ENCODE peak calls at places on chromosomes 7 and 10, in five cellular contexts. One of them, this sample, is unnamed.

GRCh38 chr10:16794005-16794404 is 23.2 kb downstream of the RSU1 start:
- DNase-seq in uterus: no peak
- DNase-seq in mesenchymal stem cell: no peak
- DNase-seq in neural progenitor cell: no peak
- DNase-seq in breast epithelium: no peak
- DNase-seq in this sample: no peak

GRCh38 chr7:73615886-73616285 is 8.4 kb downstream of the MLXIPL start:
- DNase-seq in neural progenitor cell: peak
- DNase-seq in mesenchymal stem cell: no peak
- DNase-seq in breast epithelium: no peak
- DNase-seq in uterus: no peak
- DNase-seq in this sample: no peak

GRCh38 chr7:107660381-107661080 is at the start of gene SLC26A4:
- DNase-seq in neural progenitor cell: peak
- DNase-seq in breast epithelium: no peak
- DNase-seq in uterus: no peak
- DNase-seq in mesenchymal stem cell: no peak
- DNase-seq in this sample: no peak

GRCh38 chr7:114021135-114021534 is 102.3 kb upstream of the PPP1R3A start:
- DNase-seq in mesenchymal stem cell: no peak
- DNase-seq in uterus: no peak
- DNase-seq in breast epithelium: no peak
- DNase-seq in neural progenitor cell: no peak
- DNase-seq in this sample: no peak

GRCh38 chr7:121397346-121397745 is 1.2 kb upstream of the FAM3C start:
- DNase-seq in mesenchymal stem cell: no peak
- DNase-seq in uterus: no peak
- DNase-seq in neural progenitor cell: no peak
- DNase-seq in breast epithelium: no peak
- DNase-seq in this sample: no peak

GRCh38 chr10:34816067-34817002 is 1.2 kb upstream of the PARD3 start:
- DNase-seq in uterus: peak
- DNase-seq in mesenchymal stem cell: peak
- DNase-seq in breast epithelium: peak
- DNase-seq in neural progenitor cell: peak
- DNase-seq in this sample: no peak

GRCh38 chr10:15703167-15703880 is 16.4 kb downstream of the ITGA8 start:
- DNase-seq in mesenchymal stem cell: peak
- DNase-seq in breast epithelium: no peak
- DNase-seq in uterus: no peak
- DNase-seq in neural progenitor cell: no peak
- DNase-seq in this sample: no peak

GRCh38 chr7:33191326-33191725 is 62.0 kb downstream of the BBS9 start:
- DNase-seq in breast epithelium: no peak
- DNase-seq in uterus: no peak
- DNase-seq in mesenchymal stem cell: no peak
- DNase-seq in neural progenitor cell: no peak
- DNase-seq in this sample: no peak

GRCh38 chr7:128880791-128881457 is 18.3 kb downstream of the ATP6V1F start:
- DNase-seq in uterus: no peak
- DNase-seq in neural progenitor cell: no peak
- DNase-seq in mesenchymal stem cell: no peak
- DNase-seq in breast epithelium: no peak
- DNase-seq in this sample: peak

GRCh38 chr10:103626178-103626577 is 132.7 kb downstream of the NEURL1 start:
- DNase-seq in breast epithelium: no peak
- DNase-seq in neural progenitor cell: no peak
- DNase-seq in mesenchymal stem cell: no peak
- DNase-seq in uterus: no peak
- DNase-seq in this sample: no peak

GRCh38 chr10:78044699-78045098 is 11.0 kb downstream of the RPS24 start:
- DNase-seq in breast epithelium: no peak
- DNase-seq in neural progenitor cell: no peak
- DNase-seq in mesenchymal stem cell: no peak
- DNase-seq in uterus: no peak
- DNase-seq in this sample: no peak

GRCh38 chr10:5692476-5693358 is 8.1 kb downstream of the TASOR2 start:
- DNase-seq in mesenchymal stem cell: peak
- DNase-seq in uterus: peak
- DNase-seq in neural progenitor cell: peak
- DNase-seq in breast epithelium: no peak
- DNase-seq in this sample: peak

DNA sequence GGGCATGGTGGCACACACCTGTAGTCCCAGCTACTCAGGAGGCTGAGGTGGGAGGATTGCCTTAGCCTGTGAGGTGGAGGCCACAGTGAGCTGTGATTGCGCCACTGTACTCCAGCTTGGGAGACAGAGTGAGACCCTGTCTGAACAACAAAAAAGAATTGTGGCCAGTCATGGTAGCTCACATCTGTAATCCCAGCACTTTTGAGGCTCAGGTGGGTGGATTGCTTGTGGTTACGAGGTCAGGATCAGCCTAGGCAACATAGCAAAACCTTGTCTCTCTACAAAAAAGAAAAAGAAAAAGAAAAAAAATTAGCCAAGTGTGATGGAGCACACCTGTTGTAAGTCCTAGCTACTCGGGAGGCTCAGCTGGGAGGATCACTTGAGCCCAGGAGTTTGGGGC is 22.8 kb downstream of the MARCHF5 start:
- DNase-seq in breast epithelium: no peak
- DNase-seq in mesenchymal stem cell: no peak
- DNase-seq in neural progenitor cell: no peak
- DNase-seq in uterus: no peak
- DNase-seq in this sample: no peak
- H3K27ac ChIP-seq in breast epithelium: no peak
- H3K27ac ChIP-seq in mesenchymal stem cell: no peak
- H3K27ac ChIP-seq in neural progenitor cell: no peak
- H3K27ac ChIP-seq in uterus: no peak
- H3K27ac ChIP-seq in this sample: no peak

GRCh38 chr7:92158660-92159575 is 20.0 kb downstream of the LRRD1 start:
- DNase-seq in breast epithelium: no peak
- DNase-seq in neural progenitor cell: no peak
- DNase-seq in uterus: no peak
- DNase-seq in mesenchymal stem cell: peak
- DNase-seq in this sample: no peak
- H3K27ac ChIP-seq in breast epithelium: no peak
- H3K27ac ChIP-seq in neural progenitor cell: no peak
- H3K27ac ChIP-seq in uterus: no peak
- H3K27ac ChIP-seq in mesenchymal stem cell: no peak
- H3K27ac ChIP-seq in this sample: no peak

GRCh38 chr7:98406827-98407226 is 5.9 kb upstream of the BAIAP2L1 start:
- DNase-seq in uterus: no peak
- DNase-seq in breast epithelium: no peak
- DNase-seq in mesenchymal stem cell: no peak
- DNase-seq in neural progenitor cell: no peak
- DNase-seq in this sample: no peak

GRCh38 chr7:98404840-98405239 is 4.0 kb upstream of the BAIAP2L1 start:
- DNase-seq in uterus: no peak
- DNase-seq in breast epithelium: no peak
- DNase-seq in neural progenitor cell: no peak
- DNase-seq in mesenchymal stem cell: no peak
- DNase-seq in this sample: no peak

GRCh38 chr7:98414205-98414900 is 13.5 kb upstream of the BAIAP2L1 start:
- DNase-seq in mesenchymal stem cell: no peak
- DNase-seq in breast epithelium: no peak
- DNase-seq in uterus: no peak
- DNase-seq in neural progenitor cell: no peak
- DNase-seq in this sample: no peak

GRCh38 chr7:98409843-98410242 is 9.0 kb upstream of the BAIAP2L1 start:
- DNase-seq in breast epithelium: no peak
- DNase-seq in mesenchymal stem cell: no peak
- DNase-seq in neural progenitor cell: no peak
- DNase-seq in uterus: no peak
- DNase-seq in this sample: no peak
- H3K27ac ChIP-seq in breast epithelium: no peak
- H3K27ac ChIP-seq in mesenchymal stem cell: no peak
- H3K27ac ChIP-seq in neural progenitor cell: no peak
- H3K27ac ChIP-seq in uterus: no peak
- H3K27ac ChIP-seq in this sample: no peak

DNA sequence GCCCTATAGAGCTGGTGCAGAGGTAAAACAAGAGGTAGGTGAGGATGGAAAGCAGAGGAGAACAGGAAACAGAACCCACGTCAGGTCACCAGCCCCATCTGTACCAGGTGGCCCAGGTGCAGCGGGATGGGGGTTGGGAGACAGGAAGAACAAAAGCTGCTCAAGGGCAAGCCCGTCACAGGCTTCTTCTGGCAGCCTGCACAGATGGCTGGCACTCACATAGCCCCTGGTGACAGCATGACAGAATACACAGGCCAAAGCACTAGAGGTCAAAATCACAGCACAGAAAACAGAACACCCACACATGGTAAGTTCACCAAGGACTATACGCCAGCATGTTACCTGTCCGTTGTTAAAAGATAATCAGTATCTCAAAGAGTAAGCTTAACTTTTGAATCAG is 126.8 kb downstream of the GALNT11 start:
- DNase-seq in mesenchymal stem cell: no peak
- DNase-seq in breast epithelium: no peak
- DNase-seq in uterus: no peak
- DNase-seq in neural progenitor cell: no peak
- DNase-seq in this sample: no peak
- H3K27ac ChIP-seq in mesenchymal stem cell: no peak
- H3K27ac ChIP-seq in breast epithelium: no peak
- H3K27ac ChIP-seq in uterus: no peak
- H3K27ac ChIP-seq in neural progenitor cell: no peak
- H3K27ac ChIP-seq in this sample: no peak

GRCh38 chr7:29921404-29922010 is 68.1 kb downstream of the SCRN1 start:
- DNase-seq in mesenchymal stem cell: peak
- DNase-seq in breast epithelium: no peak
- DNase-seq in uterus: no peak
- DNase-seq in neural progenitor cell: peak
- DNase-seq in this sample: no peak

GRCh38 chr7:29920491-29920890 is 69.1 kb downstream of the SCRN1 start:
- DNase-seq in uterus: no peak
- DNase-seq in breast epithelium: no peak
- DNase-seq in neural progenitor cell: no peak
- DNase-seq in mesenchymal stem cell: no peak
- DNase-seq in this sample: no peak

GRCh38 chr7:29919790-29920189 is 69.8 kb downstream of the SCRN1 start:
- DNase-seq in breast epithelium: no peak
- DNase-seq in mesenchymal stem cell: no peak
- DNase-seq in uterus: no peak
- DNase-seq in neural progenitor cell: no peak
- DNase-seq in this sample: no peak

GRCh38 chr7:29917583-29917982 is 72.0 kb downstream of the SCRN1 start:
- DNase-seq in neural progenitor cell: no peak
- DNase-seq in uterus: no peak
- DNase-seq in breast epithelium: no peak
- DNase-seq in mesenchymal stem cell: no peak
- DNase-seq in this sample: no peak

DNA sequence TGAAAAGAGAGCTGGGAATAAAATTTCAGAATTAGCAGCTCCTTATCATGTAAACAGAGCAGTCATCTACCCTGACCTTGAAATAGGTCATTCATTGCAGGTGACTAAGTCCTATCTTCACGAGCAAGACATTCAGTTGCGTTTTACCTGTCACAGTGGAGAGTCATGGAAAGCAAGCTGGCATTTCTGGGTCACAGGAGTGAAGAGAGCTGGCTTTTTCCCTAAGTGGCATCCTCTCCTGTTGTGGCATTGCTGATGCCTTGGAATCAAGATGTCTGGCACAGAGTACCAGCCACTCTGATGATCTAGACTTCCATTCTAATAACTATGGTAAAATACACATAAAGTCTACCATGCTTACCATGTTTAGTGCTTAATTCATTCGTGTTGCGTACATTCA is 70.8 kb downstream of the SCRN1 start:
- DNase-seq in mesenchymal stem cell: no peak
- DNase-seq in neural progenitor cell: no peak
- DNase-seq in uterus: no peak
- DNase-seq in breast epithelium: no peak
- DNase-seq in this sample: no peak
- H3K27ac ChIP-seq in mesenchymal stem cell: no peak
- H3K27ac ChIP-seq in neural progenitor cell: no peak
- H3K27ac ChIP-seq in uterus: no peak
- H3K27ac ChIP-seq in breast epithelium: no peak
- H3K27ac ChIP-seq in this sample: no peak

GRCh38 chr10:129958686-129959543 is 5.2 kb downstream of the EBF3 start:
- DNase-seq in uterus: no peak
- DNase-seq in breast epithelium: no peak
- DNase-seq in mesenchymal stem cell: no peak
- DNase-seq in neural progenitor cell: peak
- DNase-seq in this sample: peak
- H3K27ac ChIP-seq in uterus: no peak
- H3K27ac ChIP-seq in breast epithelium: peak
- H3K27ac ChIP-seq in mesenchymal stem cell: no peak
- H3K27ac ChIP-seq in neural progenitor cell: no peak
- H3K27ac ChIP-seq in this sample: peak

GRCh38 chr10:4648968-4649367 is 177.0 kb upstream of the AKR1E2 start:
- DNase-seq in uterus: no peak
- DNase-seq in mesenchymal stem cell: no peak
- DNase-seq in neural progenitor cell: no peak
- DNase-seq in breast epithelium: no peak
- DNase-seq in this sample: no peak
- H3K27ac ChIP-seq in uterus: no peak
- H3K27ac ChIP-seq in mesenchymal stem cell: no peak
- H3K27ac ChIP-seq in neural progenitor cell: no peak
- H3K27ac ChIP-seq in breast epithelium: no peak
- H3K27ac ChIP-seq in this sample: no peak

DNA sequence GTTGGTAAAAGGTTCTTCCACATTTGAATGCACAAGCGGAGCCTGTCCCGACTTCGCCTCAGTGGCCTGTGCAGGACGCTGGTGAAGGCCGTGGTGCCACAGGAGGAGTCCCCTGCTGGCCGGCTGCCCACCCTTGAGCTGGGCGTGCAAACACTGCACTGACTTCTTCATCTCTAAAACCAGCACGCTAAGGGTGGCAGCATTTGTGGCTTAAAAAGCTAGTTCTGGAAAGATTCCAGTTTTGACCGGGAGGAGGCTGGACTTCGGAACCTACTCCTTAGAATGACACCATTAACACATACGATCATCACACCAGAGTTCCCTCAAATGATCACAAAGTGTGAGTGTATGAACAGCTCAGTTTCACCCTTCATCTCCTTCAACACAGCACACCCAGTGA is 102.4 kb downstream of the SMURF1 start:
- DNase-seq in breast epithelium: no peak
- DNase-seq in mesenchymal stem cell: no peak
- DNase-seq in uterus: no peak
- DNase-seq in neural progenitor cell: no peak
- DNase-seq in this sample: no peak
- H3K27ac ChIP-seq in breast epithelium: no peak
- H3K27ac ChIP-seq in mesenchymal stem cell: no peak
- H3K27ac ChIP-seq in uterus: no peak
- H3K27ac ChIP-seq in neural progenitor cell: no peak
- H3K27ac ChIP-seq in this sample: no peak

GRCh38 chr10:95516774-95517373 is 44.3 kb downstream of the SORBS1 start:
- DNase-seq in neural progenitor cell: no peak
- DNase-seq in uterus: no peak
- DNase-seq in mesenchymal stem cell: no peak
- DNase-seq in breast epithelium: no peak
- DNase-seq in this sample: no peak

GRCh38 chr10:95513941-95514392 is 47.2 kb downstream of the SORBS1 start:
- DNase-seq in mesenchymal stem cell: peak
- DNase-seq in uterus: peak
- DNase-seq in breast epithelium: peak
- DNase-seq in neural progenitor cell: no peak
- DNase-seq in this sample: peak

GRCh38 chr10:95517536-95518454 is 43.4 kb downstream of the SORBS1 start:
- DNase-seq in uterus: no peak
- DNase-seq in mesenchymal stem cell: peak
- DNase-seq in neural progenitor cell: no peak
- DNase-seq in breast epithelium: no peak
- DNase-seq in this sample: no peak

GRCh38 chr10:95518455-95519131 is 42.6 kb downstream of the SORBS1 start:
- DNase-seq in breast epithelium: no peak
- DNase-seq in uterus: no peak
- DNase-seq in neural progenitor cell: no peak
- DNase-seq in mesenchymal stem cell: no peak
- DNase-seq in this sample: no peak

GRCh38 chr10:95519132-95519487 is 42.1 kb downstream of the SORBS1 start:
- DNase-seq in neural progenitor cell: no peak
- DNase-seq in mesenchymal stem cell: no peak
- DNase-seq in uterus: no peak
- DNase-seq in breast epithelium: no peak
- DNase-seq in this sample: no peak
- H3K27ac ChIP-seq in neural progenitor cell: no peak
- H3K27ac ChIP-seq in mesenchymal stem cell: no peak
- H3K27ac ChIP-seq in uterus: peak
- H3K27ac ChIP-seq in breast epithelium: peak
- H3K27ac ChIP-seq in this sample: peak

This sample was measured in psoas muscle.